ENCODE peak calls at places on chromosomes 12 and 14, in eight cellular contexts. X is T-helper 17 cell; E is fibroblast of lung; Z is spleen; K is astrocyte of the spinal cord; O is stimulated activated naive CD8-positive, alpha-beta T cell treated with anti-CD3 and anti-CD28 coated beads, Interleukin-15, amount 100 ng/mL, for 72 hours; Y is activated CD4-positive, CD25-positive, alpha-beta regulatory T cell treated with anti-CD3 and anti-CD28 coated beads, Interleukin-2, amount 50 U/mL, for 72 hours; H is tibial artery. F is an unnamed sample.

GRCh38 chr12:113077057-113077858 is 20.7 kb downstream of the DTX1 start:
- DNase-seq in Z (no peak), K (no peak), X (no peak), E (no peak), Y (no peak), O (no peak), H (no peak), F (no peak)

GRCh38 chr14:31060253-31060875 is 34.2 kb upstream of the STRN3 start:
- DNase-seq in Y (no peak), Z (no peak), X (no peak), K (no peak), O (no peak), H (no peak), E (no peak), F (no peak)

GRCh38 chr14:68208218-68208617 is 388.6 kb downstream of the RAD51B start:
- DNase-seq in K (peak), Y (no peak), Z (no peak), O (no peak), H (no peak), X (no peak), E (peak), F (no peak)

GRCh38 chr14:89185919-89186849 is 230.8 kb downstream of the FOXN3 start:
- DNase-seq in K (peak), Y (no peak), O (no peak), Z (no peak), E (peak), X (no peak), H (no peak), F (peak)

GRCh38 chr14:99529899-99530298 is 48.7 kb downstream of the CCNK start:
- DNase-seq in K (peak), X (no peak), H (no peak), O (no peak), E (peak), Y (no peak), Z (no peak), F (no peak)

GRCh38 chr14:55097894-55098560 is 31.0 kb upstream of the LGALS3 start:
- DNase-seq in E (peak), K (no peak), O (peak), Y (peak), X (no peak), H (no peak), Z (no peak), F (no peak)

GRCh38 chr12:125128806-125129571 is 63.8 kb downstream of the AACS start:
- DNase-seq in Y (no peak), X (no peak), O (no peak), Z (no peak), H (no peak), E (no peak), K (no peak), F (peak)

GRCh38 chr14:24814944-24815343 is 181.0 kb upstream of the GZMB start:
- DNase-seq in E (no peak), Z (no peak), H (no peak), Y (no peak), O (no peak), X (no peak), K (no peak), F (no peak)

GRCh38 chr14:40983604-40984003 is 623.1 kb upstream of the LRFN5 start:
- DNase-seq in H (no peak), X (no peak), Z (no peak), O (no peak), K (peak), E (peak), Y (no peak), F (no peak)

GRCh38 chr12:4274960-4275868 is 1.7 kb downstream of the CCND2 start:
- DNase-seq in X (no peak), H (no peak), Y (no peak), K (peak), E (no peak), O (no peak), Z (peak), F (no peak)

GRCh38 chr12:122282066-122282465 is 15.8 kb upstream of the VPS33A start:
- DNase-seq in E (peak), X (no peak), K (peak), O (no peak), Y (no peak), H (no peak), Z (no peak), F (no peak)

GRCh38 chr12:28550757-28551381 is 360.6 kb downstream of the CCDC91 start:
- DNase-seq in E (peak), K (peak), X (no peak), O (no peak), Z (no peak), H (no peak), Y (no peak), F (no peak)

GRCh38 chr12:85688837-85689236 is 147.4 kb downstream of the RASSF9 start:
- DNase-seq in Y (no peak), K (no peak), H (no peak), E (peak), X (no peak), O (no peak), Z (no peak), F (no peak)

GRCh38 chr12:42564540-42564939 is 25.0 kb downstream of the PRICKLE1 start:
- DNase-seq in H (no peak), Z (no peak), O (no peak), K (peak), Y (no peak), X (no peak), E (peak), F (no peak)

GRCh38 chr12:111268738-111269572 is 99.9 kb downstream of the PHETA1 start:
- DNase-seq in X (no peak), Z (no peak), Y (peak), O (peak), H (no peak), E (no peak), K (no peak), F (no peak)

GRCh38 chr12:32893458-32893857 is 3.1 kb downstream of the PKP2 start:
- DNase-seq in Y (no peak), Z (no peak), E (peak), X (no peak), H (no peak), K (no peak), O (no peak), F (no peak)

GRCh38 chr14:69543341-69544249 is 31.1 kb downstream of the CCDC177 start:
- DNase-seq in O (peak), K (peak), Y (peak), H (no peak), Z (no peak), X (no peak), E (peak), F (peak)

GRCh38 chr14:76498536-76498935 is 122.6 kb downstream of the ESRRB start:
- DNase-seq in Z (peak), O (no peak), Y (no peak), X (no peak), K (no peak), H (no peak), E (no peak), F (no peak)

GRCh38 chr12:124019115-124019514 is 46.1 kb downstream of the ZNF664 start:
- DNase-seq in E (no peak), X (no peak), Y (no peak), Z (no peak), K (no peak), O (no peak), H (no peak), F (no peak)

GRCh38 chr14:76936483-76936882 is 92.0 kb downstream of the IRF2BPL start:
- DNase-seq in E (peak), Y (no peak), Z (no peak), K (peak), H (no peak), X (no peak), O (no peak), F (no peak)

GRCh38 chr12:48890657-48891418 is 25.2 kb upstream of the RND1 start:
- DNase-seq in H (peak), E (peak), X (peak), K (peak), Y (peak), Z (peak), O (peak), F (peak)

GRCh38 chr12:28063355-28063885 is 90.9 kb upstream of the PTHLH start:
- DNase-seq in X (no peak), Z (no peak), H (no peak), Y (no peak), K (no peak), E (no peak), O (no peak), F (no peak)

GRCh38 chr12:87556985-87557384 is 472.2 kb downstream of the C12orf50 start:
- DNase-seq in Y (no peak), O (no peak), Z (no peak), X (no peak), E (no peak), K (no peak), H (no peak), F (no peak)

GRCh38 chr12:123958462-123958861 is 14.2 kb downstream of the CCDC92 start:
- DNase-seq in Y (no peak), H (no peak), E (no peak), Z (no peak), O (no peak), X (no peak), K (no peak), F (no peak)

GRCh38 chr14:104888489-104889373 is 23.7 kb downstream of the CEP170B start:
- DNase-seq in E (no peak), Z (peak), Y (peak), O (no peak), K (no peak), X (no peak), H (peak), F (peak)

F was measured in dorsolateral prefrontal cortex.